ENCODE peak calls at places on chromosomes 13 and 19, in nine cellular contexts. Y, R, U, V, S, G, F, X and W are unnamed samples.

GRCh38 chr13:31012285-31013024 is 80.0 kb downstream of the TEX26 start:
- DNase-seq in Y (no peak), R (no peak), U (peak), V (no peak), S (peak), G (peak), F (no peak), X (no peak), W (no peak)

GRCh38 chr13:59201836-59202235 is 961.9 kb downstream of the DIAPH3 start:
- DNase-seq in Y (no peak), R (no peak), U (no peak), V (no peak), S (no peak), G (no peak), F (no peak), X (no peak), W (no peak)

GRCh38 chr19:57334191-57334590 is 13.9 kb downstream of the ZNF543 start:
- DNase-seq in Y (no peak), R (no peak), U (no peak), V (no peak), S (no peak), G (peak), F (no peak), X (no peak), W (no peak)

GRCh38 chr13:37001921-37002250 is 1.3 kb downstream of the EXOSC8 start:
- DNase-seq in Y (no peak), R (no peak), U (no peak), V (no peak), S (peak), G (no peak), F (no peak), X (no peak), W (no peak)

GRCh38 chr13:54150851-54151250 is 1122.2 kb downstream of the OLFM4 start:
- DNase-seq in Y (no peak), R (no peak), U (no peak), V (no peak), S (no peak), G (no peak), F (no peak), X (no peak), W (no peak)

GRCh38 chr13:76917096-76917495 is 30.9 kb upstream of the KCTD12 start:
- DNase-seq in Y (no peak), R (no peak), U (no peak), V (no peak), S (no peak), G (peak), F (no peak), X (no peak), W (no peak)

GRCh38 chr19:42693760-42694350 is 46.4 kb downstream of the PSG3 start:
- DNase-seq in Y (no peak), R (no peak), U (peak), V (no peak), S (peak), G (peak), F (no peak), X (no peak), W (no peak)

GRCh38 chr19:1847684-1848398 is 442 bp downstream of the REXO1 start:
- DNase-seq in Y (no peak), R (no peak), U (no peak), V (no peak), S (peak), G (peak), F (no peak), X (no peak), W (no peak)

GRCh38 chr13:99979453-99980200 is 2.0 kb upstream of the ZIC2 start:
- DNase-seq in Y (no peak), R (no peak), U (no peak), V (no peak), S (no peak), G (no peak), F (no peak), X (no peak), W (no peak)

GRCh38 chr13:59979589-59979988 is 184.1 kb downstream of the DIAPH3 start:
- DNase-seq in Y (no peak), R (no peak), U (no peak), V (no peak), S (no peak), G (no peak), F (no peak), X (no peak), W (no peak)

GRCh38 chr13:78764665-78765064 is 105.7 kb upstream of the OBI1 start:
- DNase-seq in Y (no peak), R (no peak), U (no peak), V (no peak), S (no peak), G (no peak), F (no peak), X (no peak), W (no peak)

GRCh38 chr13:72970956-72971355 is 87.8 kb upstream of the KLF5 start:
- DNase-seq in Y (no peak), R (no peak), U (no peak), V (no peak), S (no peak), G (no peak), F (no peak), X (no peak), W (no peak)

GRCh38 chr19:53112286-53112685 is 9.1 kb upstream of the ZNF160 start:
- DNase-seq in Y (no peak), R (no peak), U (no peak), V (peak), S (no peak), G (no peak), F (no peak), X (no peak), W (no peak)

GRCh38 chr19:47483800-47484690 is at the start of gene KPTN:
- DNase-seq in Y (peak), R (peak), U (peak), V (peak), S (peak), G (peak), F (peak), X (peak), W (peak)

GRCh38 chr19:32718286-32718685 is 1.3 kb upstream of the TDRD12 start:
- DNase-seq in Y (no peak), R (no peak), U (no peak), V (no peak), S (peak), G (no peak), F (no peak), X (no peak), W (no peak)

GRCh38 chr13:77918391-77919261 is at the start of gene EDNRB:
- DNase-seq in Y (no peak), R (peak), U (peak), V (peak), S (no peak), G (peak), F (no peak), X (no peak), W (no peak)

GRCh38 chr19:41707502-41707812 is 969 bp upstream of the CEACAM5 start:
- DNase-seq in Y (no peak), R (no peak), U (peak), V (no peak), S (peak), G (no peak), F (no peak), X (no peak), W (no peak)

GRCh38 chr19:43416951-43417623 is 2.4 kb downstream of the TEX101 start:
- DNase-seq in Y (no peak), R (no peak), U (no peak), V (no peak), S (no peak), G (no peak), F (no peak), X (no peak), W (no peak)

GRCh38 chr13:73090116-73090811 is 31.5 kb downstream of the KLF5 start:
- DNase-seq in Y (no peak), R (no peak), U (peak), V (peak), S (peak), G (peak), F (no peak), X (peak), W (no peak)

GRCh38 chr19:8451377-8451776 is 6.6 kb downstream of the HNRNPM start:
- DNase-seq in Y (no peak), R (no peak), U (no peak), V (no peak), S (no peak), G (no peak), F (no peak), X (no peak), W (no peak)

GRCh38 chr19:19448238-19448544 is 42.7 kb downstream of the GATAD2A start:
- DNase-seq in Y (no peak), R (no peak), U (no peak), V (no peak), S (no peak), G (no peak), F (no peak), X (peak), W (no peak)

GRCh38 chr19:35609881-35610353 is 2.6 kb upstream of the HAUS5 start:
- DNase-seq in Y (no peak), R (no peak), U (no peak), V (no peak), S (no peak), G (no peak), F (no peak), X (no peak), W (no peak)

GRCh38 chr13:112968910-112969691 is at the start of gene MCF2L:
- DNase-seq in Y (no peak), R (no peak), U (peak), V (peak), S (peak), G (peak), F (no peak), X (peak), W (no peak)

GRCh38 chr19:7333198-7334118 is 15.3 kb upstream of the ARHGEF18 start:
- DNase-seq in Y (no peak), R (no peak), U (no peak), V (no peak), S (no peak), G (peak), F (no peak), X (no peak), W (no peak)

GRCh38 chr13:103289661-103290060 is 223.4 kb upstream of the SLC10A2 start:
- DNase-seq in Y (no peak), R (no peak), U (no peak), V (no peak), S (no peak), G (no peak), F (no peak), X (no peak), W (no peak)

GRCh38 chr19:19406878-19407639 is 1.6 kb downstream of the GATAD2A start:
- DNase-seq in Y (no peak), R (peak), U (no peak), V (peak), S (peak), G (peak), F (peak), X (no peak), W (no peak)

GRCh38 chr19:2820112-2820702 is 539 bp downstream of the ZNF554 start:
- DNase-seq in Y (no peak), R (no peak), U (no peak), V (no peak), S (no peak), G (no peak), F (no peak), X (no peak), W (no peak)

GRCh38 chr13:94595006-94595942 is 678 bp downstream of the TGDS start:
- DNase-seq in Y (no peak), R (peak), U (peak), V (no peak), S (peak), G (no peak), F (no peak), X (no peak), W (no peak)

GRCh38 chr13:42071667-42072419 is 23.4 kb downstream of the DGKH start:
- DNase-seq in Y (no peak), R (no peak), U (no peak), V (no peak), S (no peak), G (peak), F (no peak), X (no peak), W (no peak)

GRCh38 chr13:101785858-101786257 is 333.4 kb downstream of the ITGBL1 start:
- DNase-seq in Y (no peak), R (no peak), U (peak), V (no peak), S (peak), G (peak), F (no peak), X (peak), W (no peak)

GRCh38 chr13:19984430-19985218 is 26.1 kb downstream of the ZMYM2 start:
- DNase-seq in Y (no peak), R (no peak), U (peak), V (no peak), S (peak), G (peak), F (peak), X (no peak), W (no peak)